ENCODE peak calls at places on chromosomes 7 and 10, in five cellular contexts. One of them, this sample, is unnamed. For H3K27me3 and H3K36me3, the result is how much of the 10 kb centered on the place peaks cover.

GRCh38 chr10:24463683-24464426 is 254.9 kb downstream of the KIAA1217 start:
- DNase-seq in IMR-90: peak
- DNase-seq in neuronal stem cell: no peak
- DNase-seq in SJSA1: peak
- DNase-seq in adrenal gland: peak
- DNase-seq in this sample: peak

GRCh38 chr7:42020067-42020466 is 216.9 kb downstream of the GLI3 start:
- DNase-seq in IMR-90: no peak
- DNase-seq in neuronal stem cell: no peak
- DNase-seq in SJSA1: no peak
- DNase-seq in adrenal gland: no peak
- DNase-seq in this sample: no peak

GRCh38 chr10:37885850-37886249 is 28.4 kb upstream of the ZNF248 start:
- DNase-seq in IMR-90: no peak
- DNase-seq in neuronal stem cell: no peak
- DNase-seq in SJSA1: no peak
- DNase-seq in adrenal gland: no peak
- DNase-seq in this sample: no peak

GRCh38 chr10:79459243-79459642 is 13.8 kb upstream of the ZCCHC24 start:
- DNase-seq in IMR-90: no peak
- DNase-seq in neuronal stem cell: no peak
- DNase-seq in SJSA1: no peak
- DNase-seq in adrenal gland: peak
- DNase-seq in this sample: no peak

GRCh38 chr10:97566338-97566986 is 6.1 kb upstream of the ANKRD2 start:
- DNase-seq in IMR-90: no peak
- DNase-seq in neuronal stem cell: no peak
- DNase-seq in SJSA1: no peak
- DNase-seq in adrenal gland: no peak
- DNase-seq in this sample: no peak

GRCh38 chr10:122492955-122493597 is 31.7 kb downstream of the HTRA1 start:
- DNase-seq in IMR-90: peak
- DNase-seq in neuronal stem cell: no peak
- DNase-seq in SJSA1: no peak
- DNase-seq in adrenal gland: no peak
- DNase-seq in this sample: no peak

GRCh38 chr10:35194906-35195305 is 68.3 kb downstream of the CREM start:
- DNase-seq in IMR-90: peak
- DNase-seq in neuronal stem cell: no peak
- DNase-seq in SJSA1: no peak
- DNase-seq in adrenal gland: no peak
- DNase-seq in this sample: no peak

GRCh38 chr7:36617408-36617807 is 106.9 kb downstream of the AOAH start:
- DNase-seq in IMR-90: no peak
- DNase-seq in neuronal stem cell: no peak
- DNase-seq in SJSA1: no peak
- DNase-seq in adrenal gland: no peak
- DNase-seq in this sample: no peak

GRCh38 chr7:67423058-67423457 is 426.4 kb downstream of the TYW1 start:
- DNase-seq in IMR-90: no peak
- DNase-seq in neuronal stem cell: no peak
- DNase-seq in SJSA1: no peak
- DNase-seq in adrenal gland: no peak
- DNase-seq in this sample: no peak

GRCh38 chr10:127163632-127164031 is 32.8 kb downstream of the INSYN2A start:
- DNase-seq in IMR-90: no peak
- DNase-seq in neuronal stem cell: no peak
- DNase-seq in SJSA1: no peak
- DNase-seq in adrenal gland: no peak
- DNase-seq in this sample: no peak

GRCh38 chr10:930415-931325 is 835 bp downstream of the LARP4B start:
- DNase-seq in IMR-90: peak
- DNase-seq in neuronal stem cell: peak
- DNase-seq in SJSA1: peak
- DNase-seq in adrenal gland: peak
- DNase-seq in this sample: peak

GRCh38 chr10:15805395-15806058 is 54.8 kb downstream of the MINDY3 start:
- DNase-seq in IMR-90: no peak
- DNase-seq in neuronal stem cell: no peak
- DNase-seq in SJSA1: no peak
- DNase-seq in adrenal gland: no peak
- DNase-seq in this sample: no peak

GRCh38 chr10:94224656-94225055 is 138.1 kb downstream of the NOC3L start:
- DNase-seq in IMR-90: peak
- DNase-seq in neuronal stem cell: no peak
- DNase-seq in SJSA1: no peak
- DNase-seq in adrenal gland: no peak
- DNase-seq in this sample: no peak

GRCh38 chr7:76193881-76194280 is 7.8 kb upstream of the SRRM3 start:
- DNase-seq in IMR-90: no peak
- DNase-seq in neuronal stem cell: no peak
- DNase-seq in SJSA1: no peak
- DNase-seq in adrenal gland: no peak
- DNase-seq in this sample: no peak

GRCh38 chr7:134703781-134704180 is 57.1 kb downstream of the BPGM start:
- DNase-seq in IMR-90: peak
- DNase-seq in neuronal stem cell: no peak
- DNase-seq in SJSA1: no peak
- DNase-seq in adrenal gland: peak
- DNase-seq in this sample: no peak

GRCh38 chr7:127780489-127780888 is 128.5 kb downstream of the SND1 start:
- DNase-seq in IMR-90: no peak
- DNase-seq in neuronal stem cell: no peak
- DNase-seq in SJSA1: no peak
- DNase-seq in adrenal gland: no peak
- DNase-seq in this sample: no peak

GRCh38 chr7:14009453-14010418 is 20.3 kb upstream of the ETV1 start:
- DNase-seq in IMR-90: no peak
- DNase-seq in neuronal stem cell: no peak
- DNase-seq in SJSA1: no peak
- DNase-seq in adrenal gland: no peak
- DNase-seq in this sample: no peak

GRCh38 chr10:22436893-22437619 is 91.8 kb downstream of the SPAG6 start:
- DNase-seq in IMR-90: peak
- DNase-seq in neuronal stem cell: peak
- DNase-seq in SJSA1: peak
- DNase-seq in adrenal gland: peak
- DNase-seq in this sample: peak

GRCh38 chr10:11335881-11336430 is 275.5 kb downstream of the USP6NL start:
- DNase-seq in IMR-90: no peak
- DNase-seq in neuronal stem cell: no peak
- DNase-seq in SJSA1: no peak
- DNase-seq in adrenal gland: no peak
- DNase-seq in this sample: no peak

GRCh38 chr10:126598009-126598408 is 72.5 kb downstream of the C10orf90 start:
- DNase-seq in IMR-90: peak
- DNase-seq in neuronal stem cell: peak
- DNase-seq in SJSA1: peak
- DNase-seq in adrenal gland: no peak
- DNase-seq in this sample: no peak

GRCh38 chr10:129498680-129499079 is 31.6 kb downstream of the MGMT start:
- DNase-seq in IMR-90: no peak
- DNase-seq in neuronal stem cell: no peak
- DNase-seq in SJSA1: no peak
- DNase-seq in adrenal gland: no peak
- DNase-seq in this sample: no peak

GRCh38 chr7:43905209-43905946 is 1.0 kb downstream of the URGCP start:
- DNase-seq in IMR-90: no peak
- DNase-seq in neuronal stem cell: no peak
- DNase-seq in SJSA1: no peak
- DNase-seq in adrenal gland: peak
- DNase-seq in this sample: peak

GRCh38 chr10:18418579-18419210 is 232.7 kb downstream of the NSUN6 start:
- DNase-seq in IMR-90: peak
- DNase-seq in neuronal stem cell: no peak
- DNase-seq in SJSA1: no peak
- DNase-seq in adrenal gland: peak
- DNase-seq in this sample: no peak

GRCh38 chr10:100670828-100671479 is 74.4 kb upstream of the PAX2 start:
- DNase-seq in IMR-90: no peak
- DNase-seq in neuronal stem cell: no peak
- DNase-seq in SJSA1: no peak
- DNase-seq in adrenal gland: no peak
- DNase-seq in this sample: no peak

GRCh38 chr10:108392286-108392685 is 1227.8 kb upstream of the SORCS1 start:
- DNase-seq in IMR-90: peak
- DNase-seq in neuronal stem cell: no peak
- DNase-seq in SJSA1: no peak
- DNase-seq in adrenal gland: no peak
- DNase-seq in this sample: no peak

GRCh38 chr7:127252736-127253288 is at the start of gene GRM8:
- DNase-seq in IMR-90: peak
- DNase-seq in neuronal stem cell: peak
- DNase-seq in SJSA1: peak
- DNase-seq in adrenal gland: peak
- DNase-seq in this sample: peak

GRCh38 chr7:144606231-144606630 is 202.7 kb upstream of the NOBOX start:
- DNase-seq in IMR-90: no peak
- DNase-seq in neuronal stem cell: no peak
- DNase-seq in SJSA1: no peak
- DNase-seq in adrenal gland: no peak
- DNase-seq in this sample: no peak

GRCh38 chr10:2079603-2080078 is 342.3 kb upstream of the ADARB2 start:
- DNase-seq in IMR-90: no peak
- DNase-seq in neuronal stem cell: no peak
- DNase-seq in SJSA1: no peak
- DNase-seq in adrenal gland: no peak
- DNase-seq in this sample: no peak

GRCh38 chr7:112080441-112080840 is 125.8 kb downstream of the DOCK4 start:
- DNase-seq in IMR-90: peak
- DNase-seq in neuronal stem cell: no peak
- DNase-seq in SJSA1: peak
- DNase-seq in adrenal gland: peak
- DNase-seq in this sample: no peak

GRCh38 chr10:128793726-128794655 is 667.8 kb upstream of the MKI67 start:
- DNase-seq in IMR-90: no peak
- DNase-seq in neuronal stem cell: no peak
- DNase-seq in SJSA1: no peak
- DNase-seq in adrenal gland: no peak
- DNase-seq in this sample: no peak

GRCh38 chr10:44934416-44935200 is 23.5 kb downstream of the TMEM72 start:
- DNase-seq in IMR-90: no peak
- DNase-seq in neuronal stem cell: no peak
- DNase-seq in SJSA1: no peak
- DNase-seq in adrenal gland: peak
- DNase-seq in this sample: peak

GRCh38 chr7:158494162-158494586 is 93.4 kb downstream of the PTPRN2 start:
- DNase-seq in IMR-90: no peak
- DNase-seq in neuronal stem cell: no peak
- DNase-seq in SJSA1: no peak
- DNase-seq in adrenal gland: no peak
- DNase-seq in this sample: no peak

GRCh38 chr7:149140784-149141183 is 6.5 kb upstream of the ZNF398 start:
- DNase-seq in IMR-90: peak
- DNase-seq in neuronal stem cell: no peak
- DNase-seq in SJSA1: no peak
- DNase-seq in adrenal gland: peak
- DNase-seq in this sample: no peak

GRCh38 chr10:70567603-70568002 is 34.9 kb downstream of the PRF1 start:
- DNase-seq in IMR-90: no peak
- DNase-seq in neuronal stem cell: no peak
- DNase-seq in SJSA1: no peak
- DNase-seq in adrenal gland: no peak
- DNase-seq in this sample: no peak

GRCh38 chr10:44193156-44193555 is 191.7 kb downstream of the CXCL12 start:
- DNase-seq in IMR-90: no peak
- DNase-seq in neuronal stem cell: no peak
- DNase-seq in SJSA1: no peak
- DNase-seq in adrenal gland: no peak
- DNase-seq in this sample: no peak

GRCh38 chr7:157302314-157302711 is 34.5 kb upstream of the DNAJB6 start:
- DNase-seq in IMR-90: peak
- DNase-seq in neuronal stem cell: no peak
- DNase-seq in SJSA1: peak
- DNase-seq in adrenal gland: peak
- DNase-seq in this sample: peak
- H3K4me3 ChIP-seq in IMR-90: no peak
- H3K4me3 ChIP-seq in neuronal stem cell: no peak
- H3K4me3 ChIP-seq in SJSA1: no peak
- H3K4me3 ChIP-seq in adrenal gland: no peak
- H3K4me3 ChIP-seq in this sample: no peak

DNA sequence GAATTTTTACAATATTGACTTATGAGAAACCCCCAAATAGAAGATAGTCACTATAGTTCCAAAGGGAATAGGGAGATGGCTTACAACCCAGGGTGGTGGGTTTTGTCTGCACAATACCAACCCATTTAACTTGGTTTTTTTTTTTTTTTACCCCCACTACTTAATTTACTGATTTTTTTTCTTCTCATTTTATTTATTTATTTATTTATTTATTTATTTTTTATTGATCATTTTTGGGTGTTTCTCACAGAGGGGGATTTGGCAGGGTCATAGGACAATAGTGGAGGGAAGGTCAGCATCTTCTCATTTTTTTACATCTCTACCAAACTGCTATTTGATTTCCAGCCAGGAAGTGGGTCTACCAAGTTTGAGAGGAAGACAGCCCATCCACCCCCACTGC is 77.9 kb downstream of the FAM204A start:
- DNase-seq in IMR-90: no peak
- DNase-seq in neuronal stem cell: no peak
- DNase-seq in SJSA1: no peak
- DNase-seq in adrenal gland: no peak
- DNase-seq in this sample: no peak
- H3K27me3 ChIP-seq in IMR-90: under half
- H3K27me3 ChIP-seq in neuronal stem cell: under half
- H3K27me3 ChIP-seq in SJSA1: under half
- H3K27me3 ChIP-seq in adrenal gland: under half
- H3K27me3 ChIP-seq in this sample: under half

GRCh38 chr7:22166928-22167327 is 190.0 kb downstream of the RAPGEF5 start:
- DNase-seq in IMR-90: no peak
- DNase-seq in neuronal stem cell: no peak
- DNase-seq in SJSA1: no peak
- DNase-seq in adrenal gland: no peak
- DNase-seq in this sample: no peak
- H3K36me3 ChIP-seq in IMR-90: under half
- H3K36me3 ChIP-seq in neuronal stem cell: under half
- H3K36me3 ChIP-seq in SJSA1: under half
- H3K36me3 ChIP-seq in adrenal gland: under half
- H3K36me3 ChIP-seq in this sample: under half

DNA sequence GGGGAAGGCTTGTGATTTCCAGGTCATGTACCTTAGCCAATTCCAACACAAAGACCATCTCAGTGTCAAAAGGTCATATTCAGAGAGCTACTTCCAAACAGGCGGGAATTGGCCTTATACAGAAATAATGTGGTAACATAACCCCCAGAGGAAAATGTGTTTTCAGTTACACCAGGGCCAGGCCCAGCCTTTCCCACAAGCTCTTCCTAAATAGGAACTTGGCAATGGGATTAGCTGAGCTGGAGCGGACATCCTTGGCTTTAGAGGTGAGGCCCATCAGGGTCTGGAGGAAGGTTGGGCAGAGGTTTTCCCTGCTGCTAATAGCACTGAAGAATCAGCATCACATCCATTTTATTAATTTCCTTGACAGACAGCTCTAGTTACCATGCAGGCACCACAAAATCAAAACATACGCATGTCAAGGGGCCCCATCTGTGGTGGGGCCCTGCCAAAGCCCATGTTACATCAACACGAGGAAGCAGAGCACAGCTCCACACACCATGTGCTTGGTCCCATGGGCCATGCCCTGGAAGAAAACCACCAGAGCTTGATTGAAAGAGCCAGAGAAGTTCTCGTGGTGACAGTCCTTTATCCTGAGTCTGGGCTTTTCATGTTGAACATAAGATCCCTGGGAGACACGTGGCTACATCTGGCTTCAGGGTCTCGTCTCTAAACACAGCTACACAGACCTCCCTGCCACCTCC is 566.6 kb downstream of the KCNMA1 start:
- DNase-seq in IMR-90: no peak
- DNase-seq in neuronal stem cell: no peak
- DNase-seq in SJSA1: no peak
- DNase-seq in adrenal gland: no peak
- DNase-seq in this sample: peak
- H3K4me3 ChIP-seq in IMR-90: no peak
- H3K4me3 ChIP-seq in neuronal stem cell: no peak
- H3K4me3 ChIP-seq in SJSA1: no peak
- H3K4me3 ChIP-seq in adrenal gland: no peak
- H3K4me3 ChIP-seq in this sample: no peak